ENCODE peak calls at places on chromosomes 16 and 17, in four cellular contexts. W, X, N and S are unnamed samples.
A peak's percentile ranks its signal among the peaks of the same experiment; 100 is the strongest.

GRCh38 chr16:63581560-63581959 is 1540.3 kb downstream of the CDH11 start:
- DNase-seq in W (no peak), X (no peak), N (no peak), S (no peak)

GRCh38 chr16:74226361-74226979 is 70.1 kb upstream of the PSMD7 start:
- DNase-seq in W (peak; percentile 3), X (peak; percentile 2), N (no peak), S (no peak)

GRCh38 chr16:22688930-22689329 is 125.0 kb upstream of the HS3ST2 start:
- DNase-seq in W (no peak), X (no peak), N (no peak), S (no peak)

GRCh38 chr17:79249945-79250521 is 175.4 kb downstream of the ENGASE start:
- DNase-seq in W (no peak), X (no peak), N (no peak), S (no peak)

GRCh38 chr17:63032141-63032540 is 66.1 kb downstream of the TANC2 start:
- DNase-seq in W (no peak), X (no peak), N (no peak), S (no peak)

GRCh38 chr17:49739662-49740271 is 24.2 kb downstream of the FAM117A start:
- DNase-seq in W (peak; percentile 72), X (no peak), N (peak; percentile 99), S (peak; percentile 79)

GRCh38 chr17:77772461-77772897 is 186.0 kb upstream of the TNRC6C start:
- DNase-seq in W (no peak), X (no peak), N (peak; percentile 60), S (peak; percentile 59)

GRCh38 chr16:58110590-58111330 is 18.4 kb downstream of the CFAP20 start:
- DNase-seq in W (no peak), X (peak; percentile 69), N (no peak), S (no peak)

GRCh38 chr17:77884019-77884418 is 74.5 kb upstream of the TNRC6C start:
- DNase-seq in W (no peak), X (peak; percentile 16), N (peak; percentile 44), S (peak; percentile 36)

GRCh38 chr17:67290994-67291362 is 46.0 kb upstream of the HELZ start:
- DNase-seq in W (no peak), X (no peak), N (no peak), S (no peak)

GRCh38 chr17:69734656-69735055 is 320.2 kb downstream of the MAP2K6 start:
- DNase-seq in W (no peak), X (peak; percentile 27), N (no peak), S (no peak)

GRCh38 chr16:82801361-82801760 is 174.6 kb downstream of the CDH13 start:
- DNase-seq in W (no peak), X (no peak), N (no peak), S (no peak)

GRCh38 chr17:82334622-82335394 is 1.2 kb upstream of the SECTM1 start:
- DNase-seq in W (no peak), X (no peak), N (no peak), S (no peak)

GRCh38 chr16:2919511-2920255 is 8.0 kb downstream of the FLYWCH1 start:
- DNase-seq in W (peak; percentile 62), X (peak; percentile 49), N (peak; percentile 34), S (peak; percentile 46)

GRCh38 chr16:23334421-23334853 is 32.3 kb downstream of the SCNN1B start:
- DNase-seq in W (no peak), X (no peak), N (no peak), S (no peak)

GRCh38 chr17:65184235-65184959 is 47.2 kb downstream of the RGS9 start:
- DNase-seq in W (no peak), X (no peak), N (no peak), S (no peak)